ENCODE peak calls at places on chromosome 16, in seven cellular contexts. L, I, X, S, H, T and A are unnamed samples.

GRCh38 chr16:66943426-66944053 is 8.2 kb downstream of the CES2 start:
- DNase-seq in S (no peak), T (no peak), H (no peak), I (no peak), L (no peak), X (no peak), A (no peak)

GRCh38 chr16:3094289-3095027 is 4.6 kb downstream of the ZSCAN10 start:
- DNase-seq in I (no peak), H (peak; percentile 24), X (no peak), T (no peak), S (peak; percentile 47), L (peak; percentile 23), A (peak; percentile 79)

GRCh38 chr16:9364721-9365693 is 273.6 kb downstream of the HAPSTR1 start:
- DNase-seq in T (no peak), S (no peak), L (no peak), X (no peak), I (no peak), H (no peak), A (no peak)

GRCh38 chr16:64206877-64207276 is 915.0 kb downstream of the CDH11 start:
- DNase-seq in S (no peak), I (no peak), T (no peak), H (no peak), X (no peak), L (peak; percentile 12), A (peak; percentile 44)

GRCh38 chr16:23859713-23860269 is 24.0 kb downstream of the PRKCB start:
- DNase-seq in S (no peak), I (no peak), L (no peak), X (no peak), T (no peak), H (no peak), A (no peak)

GRCh38 chr16:12750554-12750918 is 53.2 kb downstream of the CPPED1 start:
- DNase-seq in I (no peak), S (no peak), H (no peak), L (no peak), T (no peak), X (no peak), A (no peak)

GRCh38 chr16:23145608-23146007 is 3.6 kb downstream of the USP31 start:
- DNase-seq in I (no peak), X (no peak), S (peak; percentile 78), L (peak; percentile 82), T (no peak), H (peak; percentile 20), A (peak; percentile 65)

GRCh38 chr16:56339431-56340195 is 85.7 kb downstream of the AMFR start:
- DNase-seq in L (no peak), S (no peak), I (no peak), X (no peak), H (no peak), T (no peak), A (no peak)

GRCh38 chr16:1494711-1495110 is 1.6 kb downstream of the TELO2 start:
- DNase-seq in L (peak; percentile 15), T (no peak), H (no peak), S (no peak), I (no peak), X (no peak), A (no peak)

GRCh38 chr16:9330036-9330545 is 238.6 kb downstream of the HAPSTR1 start:
- DNase-seq in T (no peak), S (no peak), X (peak; percentile 4), H (no peak), I (no peak), L (no peak), A (no peak)

GRCh38 chr16:22225060-22225459 is 19.0 kb downstream of the EEF2K start:
- DNase-seq in T (peak; percentile 36), H (no peak), S (no peak), L (no peak), X (peak; percentile 51), I (no peak), A (no peak)

GRCh38 chr16:48542020-48542473 is 67.9 kb downstream of the N4BP1 start:
- DNase-seq in I (no peak), H (no peak), L (peak; percentile 54), T (no peak), X (no peak), S (peak; percentile 64), A (peak; percentile 58)

GRCh38 chr16:80824623-80825364 is 20.4 kb upstream of the CDYL2 start:
- DNase-seq in T (no peak), I (peak; percentile 59), L (peak; percentile 67), X (no peak), S (peak; percentile 40), H (peak; percentile 35), A (peak; percentile 67)

GRCh38 chr16:80197790-80198201 is 343.0 kb upstream of the DYNLRB2 start:
- DNase-seq in L (peak; percentile 93), S (peak; percentile 68), I (no peak), T (no peak), H (no peak), X (no peak), A (no peak)

GRCh38 chr16:88768041-88768876 is 16.8 kb downstream of the PIEZO1 start:
- DNase-seq in I (no peak), H (no peak), L (peak; percentile 57), X (no peak), T (no peak), S (peak; percentile 89), A (no peak)

GRCh38 chr16:2078096-2078495 is 30.3 kb downstream of the TSC2 start:
- DNase-seq in X (no peak), H (no peak), L (no peak), S (no peak), I (no peak), T (no peak), A (no peak)

GRCh38 chr16:58628845-58629680 is 563 bp downstream of the CNOT1 start:
- DNase-seq in H (no peak), X (peak; percentile 32), I (peak; percentile 23), S (peak; percentile 49), T (no peak), L (peak; percentile 8), A (peak; percentile 54)

GRCh38 chr16:29992371-29992967 is 2.9 kb downstream of the HIRIP3 start:
- DNase-seq in T (no peak), I (no peak), L (peak; percentile 63), H (no peak), X (no peak), S (peak; percentile 12), A (no peak)

GRCh38 chr16:66416981-66417700 is 10.0 kb upstream of the BEAN1 start:
- DNase-seq in X (no peak), S (peak; percentile 25), I (no peak), T (no peak), L (peak; percentile 58), H (no peak), A (no peak)

GRCh38 chr16:74868501-74868900 is 93.9 kb upstream of the FA2H start:
- DNase-seq in T (no peak), X (no peak), L (peak; percentile 48), S (peak; percentile 2), H (no peak), I (peak; percentile 31), A (no peak)

GRCh38 chr16:65782537-65783290 is 583.8 kb upstream of the CDH5 start:
- DNase-seq in T (no peak), X (no peak), H (no peak), L (peak; percentile 55), S (peak; percentile 48), I (no peak), A (peak; percentile 36)

GRCh38 chr16:77306050-77306616 is 106.9 kb downstream of the SYCE1L start:
- DNase-seq in I (no peak), X (no peak), T (no peak), S (no peak), L (no peak), H (no peak), A (no peak)

GRCh38 chr16:2335286-2335895 is 5.1 kb downstream of the ABCA3 start:
- DNase-seq in S (peak; percentile 53), L (no peak), T (no peak), H (no peak), X (no peak), I (no peak), A (no peak)

GRCh38 chr16:17543073-17543472 is 72.3 kb upstream of the XYLT1 start:
- DNase-seq in L (no peak), S (no peak), X (no peak), T (no peak), I (no peak), H (no peak), A (no peak)
- H3K4ac ChIP-seq in L (no peak overlapping the region), S (no peak overlapping the region), X (no peak overlapping the region), T (no peak overlapping the region), I (no peak overlapping the region), H (no peak overlapping the region), A (no peak overlapping the region)

GRCh38 chr16:14458576-14458975 is 171.5 kb downstream of the PARN start:
- DNase-seq in X (peak; percentile 58), T (no peak), I (no peak), S (no peak), H (no peak), L (no peak), A (peak; percentile 70)

GRCh38 chr16:14454391-14454790 is 175.7 kb downstream of the PARN start:
- DNase-seq in X (no peak), I (no peak), S (no peak), T (no peak), L (peak; percentile 81), H (no peak), A (no peak)

GRCh38 chr16:14456793-14457481 is 173.1 kb downstream of the PARN start:
- DNase-seq in X (no peak), H (no peak), I (no peak), T (no peak), S (no peak), L (peak; percentile 29), A (no peak)

GRCh38 chr16:14452066-14452465 is 178.0 kb downstream of the PARN start:
- DNase-seq in L (peak; percentile 55), X (no peak), H (no peak), S (peak; percentile 24), I (no peak), T (no peak), A (no peak)

GRCh38 chr16:14455577-14455976 is 174.5 kb downstream of the PARN start:
- DNase-seq in H (no peak), X (no peak), L (peak; percentile 73), I (no peak), T (no peak), S (peak; percentile 33), A (peak; percentile 69)
- H2BK5ac ChIP-seq in H (no peak overlapping the region), X (no peak overlapping the region), L (no peak overlapping the region), I (no peak overlapping the region), T (no peak overlapping the region), S (no peak overlapping the region), A (no peak overlapping the region)

GRCh38 chr16:69116911-69117310 is 11.5 kb downstream of the HAS3 start:
- DNase-seq in T (no peak), I (no peak), X (no peak), L (no peak), S (no peak), H (peak; percentile 97), A (no peak)
- H3K4ac ChIP-seq in T (no peak overlapping the region), I (no peak overlapping the region), X (no peak overlapping the region), L (no peak overlapping the region), S (no peak overlapping the region), H (no peak overlapping the region), A (no peak overlapping the region)

DNA sequence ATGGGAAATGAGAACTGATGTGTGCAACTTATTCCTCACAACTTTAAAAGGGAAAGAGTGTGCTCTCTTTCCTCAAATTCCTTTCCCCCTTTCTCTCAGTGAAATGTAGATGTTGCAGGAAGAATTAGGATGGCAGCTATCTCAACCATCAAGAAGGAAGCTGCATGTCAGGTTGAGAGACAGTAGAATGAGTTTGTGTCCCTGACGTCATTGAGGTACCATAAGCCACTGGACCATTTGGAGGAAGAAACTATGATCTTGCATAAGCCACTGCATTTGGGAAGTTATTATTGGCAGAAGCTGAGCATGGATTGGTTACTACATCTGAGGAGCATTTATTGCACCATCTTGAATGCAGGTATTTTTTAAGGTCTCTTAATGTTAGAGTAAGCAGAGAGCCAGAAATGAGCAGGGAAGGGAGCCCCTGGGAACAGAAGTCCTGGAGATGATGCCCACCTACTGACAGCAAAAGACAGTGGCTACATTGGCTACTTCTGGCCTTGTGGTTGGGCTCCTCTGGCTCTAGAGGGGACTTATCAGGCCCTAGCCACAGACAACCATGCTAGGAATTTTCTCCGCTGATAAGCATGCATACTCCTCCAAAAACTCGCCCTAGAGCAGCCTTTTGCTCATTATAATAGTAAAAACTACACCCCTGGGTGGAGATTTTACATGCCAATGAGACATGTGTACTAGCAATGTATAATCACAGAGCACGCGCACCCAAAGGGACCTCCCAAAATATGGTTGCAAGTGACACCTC is 249.0 kb upstream of the SALL1 start:
- DNase-seq in T (no peak), X (no peak), L (no peak), H (no peak), I (no peak), S (no peak), A (peak; percentile 81)
- H2BK5ac ChIP-seq in T (no peak overlapping the region), X (no peak overlapping the region), L (no peak overlapping the region), H (no peak overlapping the region), I (no peak overlapping the region), S (no peak overlapping the region), A (no peak overlapping the region)